ENCODE peak calls at places on chromosomes 13 and 19, in ten cellular contexts. L, E, Q, C, Z, T, U, O, B and R are unnamed samples.
A peak's percentile ranks its signal among the peaks of the same experiment; 100 is the strongest.

GRCh38 chr13:29266743-29267142 is 328.7 kb downstream of the SLC7A1 start:
- DNase-seq in E (no peak), Z (no peak), B (no peak), Q (no peak), C (no peak), U (no peak), L (no peak), T (no peak), O (no peak), R (no peak)

GRCh38 chr13:95643471-95643813 is 1.1 kb downstream of the DZIP1 start:
- DNase-seq in U (no peak), T (peak; percentile 58), B (no peak), L (no peak), O (peak; percentile 49), E (peak; percentile 57), Q (no peak), Z (no peak), C (no peak), R (no peak)

GRCh38 chr13:33940256-33940655 is 122.3 kb downstream of the RFC3 start:
- DNase-seq in C (no peak), O (no peak), T (no peak), Z (no peak), U (no peak), B (no peak), L (no peak), Q (no peak), E (no peak), R (no peak)

GRCh38 chr13:113129921-113130750 is 7.5 kb downstream of the F10 start:
- DNase-seq in O (peak; percentile 75), B (no peak), Q (no peak), U (peak; percentile 58), Z (no peak), T (peak; percentile 34), E (no peak), C (no peak), L (no peak), R (no peak)

GRCh38 chr13:104567114-104567513 is 1500.9 kb upstream of the SLC10A2 start:
- DNase-seq in Q (no peak), Z (no peak), B (no peak), C (no peak), E (no peak), T (no peak), U (no peak), O (no peak), L (no peak), R (no peak)

GRCh38 chr19:52566121-52566520 is 4.0 kb upstream of the ZNF701 start:
- DNase-seq in O (no peak), E (no peak), L (no peak), T (no peak), Q (no peak), U (no peak), B (no peak), Z (no peak), C (no peak), R (no peak)

GRCh38 chr13:114077938-114078335 is 54.5 kb downstream of the RASA3 start:
- DNase-seq in O (peak; percentile 74), L (no peak), B (no peak), E (peak; percentile 87), U (peak; percentile 44), Z (no peak), C (no peak), T (peak; percentile 58), Q (no peak), R (no peak)

GRCh38 chr13:31421756-31422155 is 222.0 kb downstream of the B3GLCT start:
- DNase-seq in C (no peak), O (no peak), L (no peak), U (no peak), B (no peak), Z (no peak), Q (no peak), E (no peak), T (no peak), R (no peak)

DNA sequence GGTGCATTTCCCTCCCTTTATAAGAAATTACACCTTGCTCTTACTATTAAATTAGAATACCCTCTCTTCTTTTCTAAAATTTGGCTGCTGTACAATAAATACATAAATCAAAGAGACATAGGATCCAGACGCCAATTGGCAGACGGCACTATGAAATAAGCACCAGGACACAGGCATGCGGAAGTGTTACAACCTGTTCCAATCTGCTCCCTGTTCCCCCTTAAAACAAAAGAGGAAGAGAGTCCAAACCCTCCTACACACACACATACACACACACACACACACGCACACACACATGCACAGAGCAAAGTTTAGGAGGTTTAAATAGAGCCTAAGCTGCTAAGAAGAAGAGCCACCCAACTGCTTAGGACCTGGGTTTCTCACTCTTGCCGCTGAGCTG is 75.6 kb upstream of the ZNF507 start:
- DNase-seq in O (no peak), L (no peak), T (no peak), U (no peak), B (no peak), Z (no peak), E (no peak), C (no peak), Q (no peak), R (no peak)
- H3K4me3 ChIP-seq in O (no peak overlapping the region), L (no peak overlapping the region), T (no peak overlapping the region), U (no peak overlapping the region), B (no peak overlapping the region), Z (no peak overlapping the region), E (no peak overlapping the region), C (no peak overlapping the region), Q (no peak overlapping the region), R (no peak overlapping the region)

GRCh38 chr19:49808762-49809154 is 4.3 kb downstream of the FUZ start:
- DNase-seq in B (peak; percentile 95), Q (peak; percentile 91), U (peak; percentile 96), C (peak; percentile 53), T (peak; percentile 79), Z (peak; percentile 83), O (peak; percentile 90), L (peak; percentile 95), E (peak; percentile 82), R (no peak)

GRCh38 chr19:49809987-49810389 is 3.1 kb downstream of the FUZ start:
- DNase-seq in U (no peak), T (no peak), E (no peak), C (no peak), B (no peak), O (no peak), Q (no peak), Z (no peak), L (no peak), R (no peak)

GRCh38 chr19:49811328-49811727 is 1.8 kb downstream of the FUZ start:
- DNase-seq in C (no peak), B (no peak), O (no peak), Z (no peak), T (no peak), L (no peak), E (no peak), U (no peak), Q (no peak), R (no peak)

GRCh38 chr19:49807888-49808675 is 5.0 kb downstream of the FUZ start:
- DNase-seq in C (no peak), U (no peak), T (no peak), L (no peak), O (no peak), E (no peak), Z (no peak), B (no peak), Q (no peak), R (no peak)

DNA sequence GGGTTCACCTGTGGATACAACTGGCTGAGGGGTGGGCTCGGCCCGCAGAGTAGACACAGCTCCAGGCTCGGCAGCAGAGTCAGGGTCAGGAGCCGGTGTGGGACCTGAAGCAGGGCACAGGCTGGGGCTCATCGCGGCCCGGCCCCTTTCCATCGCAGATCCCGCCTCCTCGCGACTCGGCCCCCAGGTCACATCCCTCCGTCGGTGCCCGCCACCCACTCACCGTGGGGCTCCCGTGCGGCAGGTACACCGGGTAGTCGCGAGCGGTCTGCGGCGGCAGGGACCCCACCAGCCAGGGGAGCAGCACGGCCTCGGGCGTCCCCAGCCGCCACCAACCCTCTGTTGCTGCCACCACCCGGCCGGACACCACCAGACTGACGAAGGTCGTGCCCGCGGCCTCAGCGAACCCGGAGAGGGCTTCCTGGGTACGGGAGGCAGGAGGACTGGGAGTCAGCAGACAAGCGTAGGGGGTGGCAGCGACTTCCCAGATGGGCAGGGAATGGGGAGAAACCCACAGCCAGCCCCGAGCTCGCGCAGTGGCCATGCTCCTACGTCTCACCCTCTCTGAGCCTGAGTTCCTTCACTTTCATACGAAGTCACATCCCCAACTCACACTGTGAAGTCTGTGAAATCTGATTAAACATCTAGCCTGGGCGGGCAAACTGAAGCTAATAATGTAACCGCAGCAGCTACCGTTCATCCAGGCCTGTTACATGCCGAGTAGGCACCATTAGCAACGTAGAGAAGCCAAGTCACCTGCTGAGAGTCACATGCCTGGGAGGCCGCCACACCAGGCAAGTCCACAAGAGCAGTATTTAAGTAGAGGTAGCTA is 3.7 kb downstream of the FUZ start:
- DNase-seq in B (peak; percentile 64), C (no peak), L (peak; percentile 61), Q (peak; percentile 60), E (peak; percentile 57), T (no peak), Z (peak; percentile 49), O (no peak), U (peak; percentile 82), R (no peak)
- H3K4me3 ChIP-seq in B (peak overlapping the region; percentile 80), C (peak overlapping the region; percentile 77), L (peak overlapping the region; percentile 32), Q (peak overlapping the region; percentile 39), E (peak overlapping the region; percentile 62), T (peak overlapping the region; percentile 60), Z (peak overlapping the region; percentile 71), O (peak overlapping the region; percentile 32), U (peak overlapping the region; percentile 41), R (no peak overlapping the region)

GRCh38 chr13:51978836-51979556 is 32.3 kb downstream of the ATP7B start:
- DNase-seq in Q (no peak), L (no peak), B (no peak), O (peak; percentile 23), E (no peak), Z (no peak), U (no peak), T (no peak), C (no peak), R (no peak)
- H3K4me3 ChIP-seq in Q (no peak overlapping the region), L (no peak overlapping the region), B (no peak overlapping the region), O (no peak overlapping the region), E (no peak overlapping the region), Z (no peak overlapping the region), U (no peak overlapping the region), T (no peak overlapping the region), C (no peak overlapping the region), R (no peak overlapping the region)

GRCh38 chr19:30237146-30237545 is 135.0 kb upstream of the ZNF536 start:
- DNase-seq in B (no peak), L (no peak), C (no peak), T (no peak), U (no peak), Z (no peak), Q (no peak), E (no peak), O (no peak), R (no peak)

GRCh38 chr19:30233375-30233774 is 138.8 kb upstream of the ZNF536 start:
- DNase-seq in C (no peak), E (no peak), B (no peak), T (no peak), U (no peak), Z (no peak), L (no peak), Q (no peak), O (no peak), R (no peak)

GRCh38 chr19:30231408-30232318 is 140.5 kb upstream of the ZNF536 start:
- DNase-seq in O (no peak), U (no peak), E (no peak), C (no peak), L (no peak), Z (no peak), B (no peak), T (no peak), Q (no peak), R (no peak)

GRCh38 chr19:30236587-30236986 is 135.6 kb upstream of the ZNF536 start:
- DNase-seq in Z (no peak), L (no peak), O (no peak), B (no peak), C (no peak), Q (no peak), U (no peak), T (no peak), E (no peak), R (no peak)

GRCh38 chr19:30236006-30236405 is 136.2 kb upstream of the ZNF536 start:
- DNase-seq in E (no peak), L (no peak), Q (no peak), C (no peak), U (no peak), B (no peak), Z (no peak), T (no peak), O (no peak), R (no peak)
- H3K4me3 ChIP-seq in E (no peak overlapping the region), L (no peak overlapping the region), Q (no peak overlapping the region), C (no peak overlapping the region), U (no peak overlapping the region), B (no peak overlapping the region), Z (no peak overlapping the region), T (no peak overlapping the region), O (no peak overlapping the region), R (no peak overlapping the region)